ENCODE peak calls at places on chromosomes 1 and 21, in five cellular contexts. S is upper lobe of left lung, I is sigmoid colon, E is Panc1, Q is suprapubic skin. K is an unnamed sample.

GRCh38 chr1:224454337-224455055 is 19.9 kb upstream of the WDR26 start:
- DNase-seq in S (no peak), E (no peak), I (no peak), Q (no peak), K (no peak)

GRCh38 chr1:29395724-29396437 is 159.6 kb downstream of the PTPRU start:
- DNase-seq in S (no peak), E (no peak), I (no peak), Q (no peak), K (no peak)

GRCh38 chr1:38026592-38027200 is 14.2 kb downstream of the UTP11 start:
- DNase-seq in I (no peak), Q (no peak), S (no peak), E (no peak), K (no peak)

GRCh38 chr1:225871374-225872074 is 10.7 kb downstream of the TMEM63A start:
- DNase-seq in I (no peak), E (peak; percentile 80), S (no peak), Q (no peak), K (peak; percentile 32)

GRCh38 chr1:230125633-230126528 is 58.8 kb downstream of the GALNT2 start:
- DNase-seq in Q (no peak), E (no peak), I (no peak), S (no peak), K (no peak)

GRCh38 chr1:13628218-13628617 is 44.6 kb downstream of the PDPN start:
- DNase-seq in Q (no peak), I (no peak), S (no peak), E (no peak), K (no peak)

GRCh38 chr1:226973371-226973897 is 33.3 kb downstream of the COQ8A start:
- DNase-seq in S (no peak), Q (no peak), E (no peak), I (peak; percentile 93), K (no peak)

GRCh38 chr1:200184196-200184595 is 156.7 kb downstream of the NR5A2 start:
- DNase-seq in S (no peak), I (peak; percentile 84), E (no peak), Q (peak; percentile 80), K (peak; percentile 87)

DNA sequence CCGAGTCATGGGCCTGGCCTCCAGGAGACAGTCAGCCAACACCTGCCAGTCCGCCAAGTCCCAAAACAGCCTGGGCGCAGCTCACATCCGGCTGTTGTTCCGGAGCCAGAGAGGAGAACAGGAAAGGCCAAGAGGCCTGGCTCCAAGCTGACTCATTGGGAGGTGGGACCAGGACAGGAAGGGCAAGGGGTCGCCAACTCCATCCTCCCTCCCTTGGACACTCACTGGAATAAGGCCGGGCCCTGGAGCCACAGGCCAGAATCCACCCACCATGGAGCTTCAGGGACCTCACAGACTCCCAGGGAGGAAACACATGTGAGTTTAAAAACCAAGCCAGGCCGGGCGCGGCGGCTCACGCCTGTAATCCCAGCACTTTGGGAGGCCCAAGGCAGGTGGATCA is 25.1 kb upstream of the CLIC4 start:
- DNase-seq in Q (peak; percentile 88), I (peak; percentile 94), S (peak; percentile 81), E (no peak), K (peak; percentile 84)
- TF ChIP-seq POLR2AphosphoS5 in Q (peak; percentile 88), I (peak; percentile 67), S (peak; percentile 97), E (no peak), K (peak; percentile 81)

GRCh38 chr1:12549460-12550349 is 68.3 kb downstream of the DHRS3 start:
- DNase-seq in S (peak; percentile 74), E (peak; percentile 61), Q (peak; percentile 90), I (peak; percentile 92), K (no peak)
- H3K27ac ChIP-seq in S (peak overlapping the region; percentile 36), E (peak overlapping the region; percentile 71), Q (peak overlapping the region; percentile 73), I (peak overlapping the region; percentile 90), K (no peak overlapping the region)

GRCh38 chr21:43728467-43729390 is 9.8 kb downstream of the PDXK start:
- DNase-seq in Q (peak; percentile 96), E (peak; percentile 48), I (peak; percentile 99), S (peak; percentile 96), K (peak; percentile 94)
- H3K4me1 ChIP-seq in Q (peaks cover 78% of the 10 kb centered on the region), E (peaks cover 80% of the 10 kb centered on the region), I (no peaks in the 10 kb centered on the region), S (peaks cover 76% of the 10 kb centered on the region), K (peaks cover 58% of the 10 kb centered on the region)

GRCh38 chr1:6175411-6175828 is 4.7 kb downstream of the CHD5 start:
- DNase-seq in E (no peak), I (no peak), Q (no peak), S (no peak), K (no peak)
- TF ChIP-seq POLR2AphosphoS5 in E (no peak), I (no peak), Q (no peak), S (no peak), K (no peak)

GRCh38 chr1:89762431-89762800 is 58.4 kb upstream of the LRRC8D start:
- DNase-seq in S (no peak), E (no peak), Q (peak; percentile 64), I (no peak), K (no peak)

GRCh38 chr1:89760496-89760895 is 60.3 kb upstream of the LRRC8D start:
- DNase-seq in Q (no peak), E (no peak), S (no peak), I (no peak), K (no peak)

GRCh38 chr1:89763649-89763986 is 57.2 kb upstream of the LRRC8D start:
- DNase-seq in I (no peak), S (no peak), Q (no peak), E (no peak), K (no peak)

GRCh38 chr1:89762801-89763648 is 57.8 kb upstream of the LRRC8D start:
- DNase-seq in E (peak; percentile 48), I (peak; percentile 90), Q (peak; percentile 90), S (peak; percentile 94), K (peak; percentile 98)

DNA sequence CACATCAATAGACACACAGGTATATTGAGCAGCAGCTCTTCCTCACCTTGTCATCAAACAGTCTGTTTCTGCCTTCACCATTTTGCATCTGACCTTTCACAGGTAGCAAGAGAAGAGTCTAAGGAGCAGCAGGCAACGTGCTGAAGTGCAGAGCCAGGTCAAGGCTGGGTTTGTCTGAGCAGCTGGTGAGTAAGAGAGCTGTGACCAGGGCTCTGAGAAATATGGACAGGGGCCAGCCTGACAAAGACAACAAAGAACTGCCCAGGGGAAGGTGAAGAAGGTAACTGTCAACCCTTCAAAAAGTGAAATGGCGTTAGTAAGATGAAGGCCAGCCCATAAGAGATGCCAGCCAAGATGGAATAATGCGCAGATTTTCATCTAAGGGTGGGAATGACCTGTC is 58.9 kb upstream of the LRRC8D start:
- DNase-seq in S (no peak), I (no peak), Q (no peak), E (no peak), K (no peak)
- H3K27ac ChIP-seq in S (no peak overlapping the region), I (no peak overlapping the region), Q (no peak overlapping the region), E (no peak overlapping the region), K (no peak overlapping the region)

DNA sequence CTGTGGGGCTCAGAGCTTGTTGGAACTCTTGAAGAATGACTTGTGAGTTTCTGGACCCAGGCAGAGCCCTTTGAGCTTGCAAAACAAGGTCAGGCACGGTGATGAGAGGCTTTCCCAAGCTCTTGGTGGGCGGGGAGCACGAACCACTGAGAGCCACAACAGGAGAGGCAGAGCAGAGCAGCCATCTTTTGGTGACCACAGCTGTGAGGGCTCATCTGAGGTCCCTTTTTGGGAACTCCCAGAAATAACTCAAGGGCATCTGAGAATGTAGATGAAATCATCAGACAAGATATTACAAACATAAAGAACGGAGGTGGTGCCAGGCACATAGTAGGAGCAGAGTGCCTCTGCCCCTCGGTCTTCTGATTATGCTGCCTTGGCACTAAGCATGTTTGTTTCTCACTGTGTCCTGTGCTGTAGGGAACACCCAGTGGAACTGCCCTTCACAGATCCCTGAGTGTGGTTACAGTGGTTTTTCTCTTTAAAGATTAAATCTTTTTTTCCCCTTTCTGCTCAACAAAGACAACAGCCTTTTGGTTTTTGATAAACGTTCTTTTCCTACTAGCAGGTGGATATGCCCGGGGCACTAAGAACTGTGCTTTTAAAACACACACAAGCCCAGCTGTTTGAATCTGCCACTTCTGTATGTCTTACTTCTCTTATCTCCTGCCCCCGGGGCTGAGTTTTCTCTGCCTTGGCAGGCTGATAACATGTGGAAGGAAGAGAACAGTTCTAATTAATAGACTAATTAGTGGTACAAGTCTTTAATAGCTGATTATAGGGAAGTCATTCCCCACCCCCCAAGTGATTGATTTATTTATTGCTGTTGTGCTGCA is 37.7 kb downstream of the CD34 start:
- DNase-seq in E (no peak), Q (no peak), I (no peak), S (no peak), K (no peak)
- H3K4me1 ChIP-seq in E (peaks cover 5% of the 10 kb centered on the region), Q (peaks cover 47% of the 10 kb centered on the region), I (no peaks in the 10 kb centered on the region), S (peaks cover 22% of the 10 kb centered on the region), K (peaks cover 17% of the 10 kb centered on the region)